ENCODE peak calls at places on chromosomes 5 and 9, in six cellular contexts. A is neuronal stem cell, K is mesendoderm, W is IMR-90, Z is H1, G is trophoblast cell. X is an unnamed sample.

GRCh38 chr5:151200913-151201445 is 22.9 kb downstream of the CCDC69 start:
- DNase-seq in A (no peak), K (no peak), W (no peak), Z (no peak), G (no peak), X (no peak)

GRCh38 chr5:124628721-124629596 is 117.5 kb downstream of the ZNF608 start:
- DNase-seq in A (no peak), K (peak; percentile 97), W (peak; percentile 99), Z (peak; percentile 39), G (peak; percentile 94), X (peak; percentile 99)

GRCh38 chr9:132663851-132664250 is 5.9 kb downstream of the DDX31 start:
- DNase-seq in A (no peak), K (no peak), W (no peak), Z (no peak), G (no peak), X (no peak)

GRCh38 chr5:27652505-27652904 is 614.1 kb upstream of the CDH9 start:
- DNase-seq in A (no peak), K (peak; percentile 77), W (no peak), Z (peak; percentile 44), G (no peak), X (no peak)

GRCh38 chr5:130528474-130528873 is 624.2 kb downstream of the CHSY3 start:
- DNase-seq in A (no peak), K (no peak), W (no peak), Z (no peak), G (no peak), X (peak; percentile 41)

GRCh38 chr5:71681282-71681681 is 37.8 kb upstream of the CARTPT start:
- DNase-seq in A (no peak), K (no peak), W (no peak), Z (no peak), G (no peak), X (no peak)

GRCh38 chr9:79615038-79615437 is 43.3 kb downstream of the TLE4 start:
- DNase-seq in A (no peak), K (no peak), W (no peak), Z (no peak), G (no peak), X (no peak)

GRCh38 chr5:173885481-173886010 is 2.6 kb upstream of the CPEB4 start:
- DNase-seq in A (no peak), K (peak; percentile 55), W (no peak), Z (no peak), G (peak; percentile 57), X (no peak)

GRCh38 chr9:3023449-3023848 is 179.6 kb upstream of the PUM3 start:
- DNase-seq in A (no peak), K (no peak), W (no peak), Z (no peak), G (no peak), X (no peak)

GRCh38 chr9:4126996-4127395 is 172.9 kb downstream of the GLIS3 start:
- DNase-seq in A (no peak), K (no peak), W (no peak), Z (no peak), G (no peak), X (no peak)

GRCh38 chr5:159050408-159051091 is 49.2 kb downstream of the EBF1 start:
- DNase-seq in A (no peak), K (peak; percentile 39), W (peak; percentile 32), Z (no peak), G (no peak), X (peak; percentile 73)

GRCh38 chr5:63401434-63402046 is 560.7 kb downstream of the HTR1A start:
- DNase-seq in A (peak; percentile 68), K (peak; percentile 78), W (peak; percentile 8), Z (no peak), G (peak; percentile 43), X (peak; percentile 45)

GRCh38 chr5:16493261-16493660 is 27.7 kb upstream of the ZNF622 start:
- DNase-seq in A (no peak), K (no peak), W (no peak), Z (no peak), G (peak; percentile 62), X (no peak)

GRCh38 chr5:76854644-76855043 is 4.8 kb downstream of the S100Z start:
- DNase-seq in A (no peak), K (peak; percentile 35), W (no peak), Z (no peak), G (no peak), X (no peak)

GRCh38 chr5:175285263-175285662 is 158.7 kb downstream of the DRD1 start:
- DNase-seq in A (no peak), K (no peak), W (peak; percentile 17), Z (no peak), G (peak; percentile 35), X (no peak)

GRCh38 chr9:86563350-86563749 is 209.1 kb upstream of the TUT7 start:
- DNase-seq in A (no peak), K (no peak), W (peak; percentile 73), Z (no peak), G (peak; percentile 52), X (no peak)

GRCh38 chr5:32707394-32707997 is 3.6 kb upstream of the NPR3 start:
- DNase-seq in A (peak; percentile 18), K (peak; percentile 53), W (peak; percentile 56), Z (no peak), G (no peak), X (peak; percentile 43)

GRCh38 chr5:116395178-116395577 is 179.4 kb downstream of the SEMA6A start:
- DNase-seq in A (no peak), K (no peak), W (no peak), Z (no peak), G (no peak), X (no peak)

DNA sequence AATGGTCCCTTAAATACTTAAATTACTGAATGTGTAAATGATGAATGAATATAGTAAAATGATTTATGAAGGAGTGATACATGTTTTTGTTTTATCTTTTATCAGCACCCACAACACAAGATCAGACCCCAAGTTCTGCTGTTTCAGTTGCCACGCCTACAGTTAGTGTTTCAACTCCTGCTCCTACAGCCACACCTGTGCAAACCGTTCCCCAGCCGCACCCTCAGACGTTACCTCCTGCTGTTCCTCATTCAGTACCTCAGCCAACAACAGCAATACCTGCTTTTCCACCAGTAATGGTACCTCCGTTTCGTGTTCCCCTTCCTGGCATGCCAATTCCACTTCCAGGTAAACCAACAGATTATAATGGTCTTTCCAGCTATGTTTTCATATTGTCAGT is 16.3 kb downstream of the TCERG1 start:
- DNase-seq in A (no peak), K (no peak), W (no peak), Z (no peak), G (no peak), X (no peak)
- H4K8ac ChIP-seq in A (no peak overlapping the region), K (no peak overlapping the region), W (no peak overlapping the region), Z (no peak overlapping the region), G (no peak overlapping the region), X (no peak overlapping the region)

DNA sequence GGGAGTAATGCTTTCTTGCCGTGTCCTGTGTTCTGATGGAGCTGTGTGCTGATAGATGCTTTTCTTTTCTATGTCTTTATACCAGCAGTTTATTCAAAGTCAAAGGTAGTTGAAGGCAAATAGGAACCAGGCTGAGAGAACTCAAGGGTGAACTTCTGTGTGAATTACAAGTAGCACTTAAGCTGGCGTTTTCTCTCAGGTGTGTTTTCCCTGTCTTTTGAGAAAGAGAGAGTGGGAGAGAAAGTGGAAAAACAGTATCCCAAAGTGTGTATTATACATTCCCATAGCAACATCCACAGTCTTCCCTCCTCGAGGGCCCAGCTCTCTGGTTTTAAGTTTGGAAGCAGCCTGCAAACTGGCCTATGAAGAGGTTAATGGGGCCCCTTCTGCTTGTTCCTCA is 1.5 kb downstream of the TNFAIP8 start:
- DNase-seq in A (no peak), K (no peak), W (no peak), Z (no peak), G (no peak), X (no peak)
- H3K4me3 ChIP-seq in A (no peak overlapping the region), K (no peak overlapping the region), W (peak overlapping the region; percentile 74), Z (no peak overlapping the region), G (no peak overlapping the region), X (no peak overlapping the region)

DNA sequence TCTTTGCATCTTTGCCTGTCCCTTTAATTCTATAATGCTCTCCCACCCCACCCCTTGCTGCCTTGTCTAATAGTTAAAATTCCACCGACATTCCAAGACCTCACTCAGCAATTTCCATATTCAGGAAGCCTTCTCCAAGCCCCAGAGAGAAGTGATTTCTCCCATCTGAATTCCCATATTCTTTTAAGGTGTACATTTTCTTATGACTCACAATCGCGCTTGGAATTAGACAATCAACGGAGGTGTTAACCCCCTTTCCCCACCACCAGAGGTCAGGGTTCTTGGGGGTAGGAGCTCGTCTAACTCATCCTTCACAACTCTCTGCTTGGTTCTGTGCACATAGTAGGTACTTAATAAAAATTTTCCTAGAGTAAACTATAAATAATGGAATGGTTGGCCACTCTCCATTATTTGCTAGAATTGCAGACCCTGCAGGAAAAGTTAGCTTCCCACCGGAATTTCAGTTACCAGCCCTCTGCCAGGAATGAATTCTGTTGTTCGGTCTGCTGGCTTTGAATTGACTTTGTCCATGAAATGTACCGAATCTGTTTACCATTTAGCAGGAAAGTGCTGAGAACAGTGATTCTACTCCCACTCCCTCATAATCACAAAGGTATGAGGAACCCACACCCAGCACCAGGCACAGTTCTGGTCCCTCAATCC is 5.0 kb downstream of the KCNIP1 start:
- DNase-seq in A (no peak), K (peak; percentile 30), W (no peak), Z (no peak), G (no peak), X (no peak)
- H4K8ac ChIP-seq in A (no peak overlapping the region), K (no peak overlapping the region), W (no peak overlapping the region), Z (no peak overlapping the region), G (no peak overlapping the region), X (no peak overlapping the region)

GRCh38 chr9:137030528-137030927 is 1.4 kb downstream of the FUT7 start:
- DNase-seq in A (no peak), K (no peak), W (no peak), Z (no peak), G (no peak), X (no peak)

GRCh38 chr9:137030006-137030405 is 1.9 kb downstream of the FUT7 start:
- DNase-seq in A (no peak), K (no peak), W (no peak), Z (no peak), G (no peak), X (no peak)

GRCh38 chr9:137030931-137031527 is 859 bp downstream of the FUT7 start:
- DNase-seq in A (no peak), K (no peak), W (no peak), Z (no peak), G (no peak), X (no peak)

GRCh38 chr9:137032893-137033292 is 1.0 kb upstream of the FUT7 start:
- DNase-seq in A (no peak), K (no peak), W (no peak), Z (no peak), G (peak; percentile 13), X (no peak)

DNA sequence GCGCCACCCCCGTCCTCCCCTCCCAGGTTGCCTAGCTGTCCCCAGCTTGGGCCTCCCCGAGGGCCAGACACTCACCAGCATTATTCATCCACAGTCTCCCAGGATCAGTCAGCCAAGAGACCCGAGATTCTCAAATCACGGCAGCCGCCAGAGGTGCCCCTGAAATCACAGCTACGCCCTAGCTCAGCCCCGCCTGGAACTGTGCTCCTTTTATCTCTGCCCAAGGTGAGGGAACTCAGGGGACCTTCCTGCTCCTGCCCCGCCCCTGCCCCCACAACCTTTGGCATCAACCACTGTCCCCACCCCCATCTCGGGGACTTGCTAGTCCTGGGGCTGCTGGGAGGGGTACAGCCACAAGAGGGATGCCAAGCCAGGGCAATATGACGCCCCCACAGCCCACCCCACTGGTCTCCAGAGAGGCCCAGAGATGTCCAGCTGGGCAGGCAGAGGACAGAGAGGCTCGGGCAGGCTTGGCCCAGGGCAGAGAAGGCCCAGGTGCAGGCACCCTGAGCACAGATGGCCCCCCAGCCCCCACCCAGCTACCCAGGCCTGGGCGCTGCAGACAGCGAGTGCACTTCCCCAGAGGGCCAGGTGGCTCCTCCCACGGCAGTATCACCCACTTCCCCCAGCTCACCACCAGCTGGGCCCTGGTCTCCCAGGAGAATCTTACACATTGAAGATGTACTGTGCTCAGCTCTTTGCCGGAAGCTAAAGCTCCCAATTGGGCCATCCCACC is at the start of gene FUT7:
- DNase-seq in A (no peak), K (no peak), W (no peak), Z (no peak), G (no peak), X (no peak)
- H3K4me3 ChIP-seq in A (no peak within 1 kb of the TSS), K (no peak within 1 kb of the TSS), W (no peak within 1 kb of the TSS), Z (no peak within 1 kb of the TSS), G (no peak within 1 kb of the TSS), X (no peak within 1 kb of the TSS)

GRCh38 chr5:133952729-133953567 is 15.5 kb downstream of the C5orf15 start:
- DNase-seq in A (no peak), K (no peak), W (peak; percentile 95), Z (no peak), G (no peak), X (peak; percentile 84)
- H4K8ac ChIP-seq in A (no peak overlapping the region), K (no peak overlapping the region), W (no peak overlapping the region), Z (no peak overlapping the region), G (no peak overlapping the region), X (no peak overlapping the region)

X was measured in mesenchymal stem cell.